ENCODE peak calls at places on chromosome 19, in six cellular contexts. One of them, this sample, is unnamed.

GRCh38 chr19:4077800-4078683 is 11.3 kb upstream of the ZBTB7A start:
- DNase-seq in H9: no peak
- DNase-seq in mammary epithelial cell: no peak
- DNase-seq in GM12878: no peak
- DNase-seq in neural progenitor cell: no peak
- DNase-seq in neuronal stem cell: no peak
- DNase-seq in this sample: peak

GRCh38 chr19:23515551-23515950 is 120.3 kb upstream of the ZNF91 start:
- DNase-seq in H9: no peak
- DNase-seq in mammary epithelial cell: no peak
- DNase-seq in GM12878: no peak
- DNase-seq in neural progenitor cell: no peak
- DNase-seq in neuronal stem cell: no peak
- DNase-seq in this sample: no peak

GRCh38 chr19:16041571-16042386 is 34.5 kb upstream of the TPM4 start:
- DNase-seq in H9: peak
- DNase-seq in mammary epithelial cell: peak
- DNase-seq in GM12878: no peak
- DNase-seq in neural progenitor cell: peak
- DNase-seq in neuronal stem cell: peak
- DNase-seq in this sample: peak

GRCh38 chr19:38277969-38278680 is 13.8 kb downstream of the SPINT2 start:
- DNase-seq in H9: no peak
- DNase-seq in mammary epithelial cell: no peak
- DNase-seq in GM12878: no peak
- DNase-seq in neural progenitor cell: no peak
- DNase-seq in neuronal stem cell: no peak
- DNase-seq in this sample: no peak

GRCh38 chr19:49421878-49422202 is 1.4 kb downstream of the PTH2 start:
- DNase-seq in H9: no peak
- DNase-seq in mammary epithelial cell: no peak
- DNase-seq in GM12878: no peak
- DNase-seq in neural progenitor cell: no peak
- DNase-seq in neuronal stem cell: no peak
- DNase-seq in this sample: no peak

GRCh38 chr19:55703790-55704215 is 28.8 kb downstream of the EPN1 start:
- DNase-seq in H9: peak
- DNase-seq in mammary epithelial cell: no peak
- DNase-seq in GM12878: no peak
- DNase-seq in neural progenitor cell: peak
- DNase-seq in neuronal stem cell: no peak
- DNase-seq in this sample: peak

GRCh38 chr19:49436381-49437017 is 4.8 kb downstream of the SLC17A7 start:
- DNase-seq in H9: peak
- DNase-seq in mammary epithelial cell: no peak
- DNase-seq in GM12878: no peak
- DNase-seq in neural progenitor cell: peak
- DNase-seq in neuronal stem cell: no peak
- DNase-seq in this sample: no peak

GRCh38 chr19:18789883-18790565 is 1.1 kb downstream of the COMP start:
- DNase-seq in H9: peak
- DNase-seq in mammary epithelial cell: no peak
- DNase-seq in GM12878: no peak
- DNase-seq in neural progenitor cell: peak
- DNase-seq in neuronal stem cell: no peak
- DNase-seq in this sample: peak

GRCh38 chr19:55647732-55648656 is at the start of gene CCDC106:
- DNase-seq in H9: peak
- DNase-seq in mammary epithelial cell: peak
- DNase-seq in GM12878: no peak
- DNase-seq in neural progenitor cell: peak
- DNase-seq in neuronal stem cell: peak
- DNase-seq in this sample: peak

GRCh38 chr19:2167896-2168618 is 4.3 kb downstream of the DOT1L start:
- DNase-seq in H9: no peak
- DNase-seq in mammary epithelial cell: peak
- DNase-seq in GM12878: peak
- DNase-seq in neural progenitor cell: no peak
- DNase-seq in neuronal stem cell: no peak
- DNase-seq in this sample: peak

GRCh38 chr19:34734601-34735103 is 609 bp downstream of the ZNF181 start:
- DNase-seq in H9: no peak
- DNase-seq in mammary epithelial cell: no peak
- DNase-seq in GM12878: no peak
- DNase-seq in neural progenitor cell: peak
- DNase-seq in neuronal stem cell: no peak
- DNase-seq in this sample: no peak

GRCh38 chr19:1469936-1470863 is 8.8 kb downstream of the C19orf25 start:
- DNase-seq in H9: peak
- DNase-seq in mammary epithelial cell: no peak
- DNase-seq in GM12878: no peak
- DNase-seq in neural progenitor cell: peak
- DNase-seq in neuronal stem cell: peak
- DNase-seq in this sample: no peak

GRCh38 chr19:48061401-48062344 is 17.8 kb upstream of the CABP5 start:
- DNase-seq in H9: peak
- DNase-seq in mammary epithelial cell: no peak
- DNase-seq in GM12878: no peak
- DNase-seq in neural progenitor cell: no peak
- DNase-seq in neuronal stem cell: no peak
- DNase-seq in this sample: no peak

GRCh38 chr19:4037301-4037949 is 29.3 kb downstream of the ZBTB7A start:
- DNase-seq in H9: no peak
- DNase-seq in mammary epithelial cell: no peak
- DNase-seq in GM12878: no peak
- DNase-seq in neural progenitor cell: no peak
- DNase-seq in neuronal stem cell: no peak
- DNase-seq in this sample: no peak

GRCh38 chr19:29245221-29245620 is 32.3 kb upstream of the UQCRFS1 start:
- DNase-seq in H9: no peak
- DNase-seq in mammary epithelial cell: no peak
- DNase-seq in GM12878: no peak
- DNase-seq in neural progenitor cell: no peak
- DNase-seq in neuronal stem cell: no peak
- DNase-seq in this sample: no peak

GRCh38 chr19:48878219-48879024 is 6.2 kb downstream of the PPP1R15A start:
- DNase-seq in H9: no peak
- DNase-seq in mammary epithelial cell: peak
- DNase-seq in GM12878: no peak
- DNase-seq in neural progenitor cell: no peak
- DNase-seq in neuronal stem cell: no peak
- DNase-seq in this sample: peak

GRCh38 chr19:40237791-40238190 is 11.3 kb upstream of the CCNP start:
- DNase-seq in H9: no peak
- DNase-seq in mammary epithelial cell: no peak
- DNase-seq in GM12878: no peak
- DNase-seq in neural progenitor cell: no peak
- DNase-seq in neuronal stem cell: no peak
- DNase-seq in this sample: no peak

GRCh38 chr19:751501-752341 is 809 bp downstream of the MISP start:
- DNase-seq in H9: peak
- DNase-seq in mammary epithelial cell: peak
- DNase-seq in GM12878: no peak
- DNase-seq in neural progenitor cell: no peak
- DNase-seq in neuronal stem cell: no peak
- DNase-seq in this sample: peak

GRCh38 chr19:35641515-35642151 is at the start of gene ETV2:
- DNase-seq in H9: peak
- DNase-seq in mammary epithelial cell: no peak
- DNase-seq in GM12878: no peak
- DNase-seq in neural progenitor cell: peak
- DNase-seq in neuronal stem cell: no peak
- DNase-seq in this sample: peak

GRCh38 chr19:19121371-19121770 is 16.9 kb downstream of the TMEM161A start:
- DNase-seq in H9: no peak
- DNase-seq in mammary epithelial cell: no peak
- DNase-seq in GM12878: no peak
- DNase-seq in neural progenitor cell: no peak
- DNase-seq in neuronal stem cell: no peak
- DNase-seq in this sample: no peak

GRCh38 chr19:4030981-4031380 is 23.4 kb downstream of the PIAS4 start:
- DNase-seq in H9: no peak
- DNase-seq in mammary epithelial cell: no peak
- DNase-seq in GM12878: no peak
- DNase-seq in neural progenitor cell: no peak
- DNase-seq in neuronal stem cell: no peak
- DNase-seq in this sample: no peak

GRCh38 chr19:33905937-33906577 is 109.4 kb downstream of the KCTD15 start:
- DNase-seq in H9: peak
- DNase-seq in mammary epithelial cell: peak
- DNase-seq in GM12878: no peak
- DNase-seq in neural progenitor cell: peak
- DNase-seq in neuronal stem cell: peak
- DNase-seq in this sample: peak

GRCh38 chr19:55585658-55586339 is 5.2 kb upstream of the ZNF579 start:
- DNase-seq in H9: peak
- DNase-seq in mammary epithelial cell: no peak
- DNase-seq in GM12878: no peak
- DNase-seq in neural progenitor cell: peak
- DNase-seq in neuronal stem cell: peak
- DNase-seq in this sample: peak

GRCh38 chr19:41299046-41299754 is 10.8 kb upstream of the CCDC97 start:
- DNase-seq in H9: no peak
- DNase-seq in mammary epithelial cell: no peak
- DNase-seq in GM12878: no peak
- DNase-seq in neural progenitor cell: no peak
- DNase-seq in neuronal stem cell: no peak
- DNase-seq in this sample: no peak

GRCh38 chr19:41296323-41296935 is 13.5 kb upstream of the CCDC97 start:
- DNase-seq in H9: no peak
- DNase-seq in mammary epithelial cell: peak
- DNase-seq in GM12878: no peak
- DNase-seq in neural progenitor cell: no peak
- DNase-seq in neuronal stem cell: no peak
- DNase-seq in this sample: no peak

GRCh38 chr19:41299755-41300089 is 10.2 kb upstream of the CCDC97 start:
- DNase-seq in H9: no peak
- DNase-seq in mammary epithelial cell: no peak
- DNase-seq in GM12878: no peak
- DNase-seq in neural progenitor cell: no peak
- DNase-seq in neuronal stem cell: no peak
- DNase-seq in this sample: peak

GRCh38 chr19:41297628-41298326 is 12.2 kb upstream of the CCDC97 start:
- DNase-seq in H9: no peak
- DNase-seq in mammary epithelial cell: no peak
- DNase-seq in GM12878: peak
- DNase-seq in neural progenitor cell: no peak
- DNase-seq in neuronal stem cell: no peak
- DNase-seq in this sample: no peak

DNA sequence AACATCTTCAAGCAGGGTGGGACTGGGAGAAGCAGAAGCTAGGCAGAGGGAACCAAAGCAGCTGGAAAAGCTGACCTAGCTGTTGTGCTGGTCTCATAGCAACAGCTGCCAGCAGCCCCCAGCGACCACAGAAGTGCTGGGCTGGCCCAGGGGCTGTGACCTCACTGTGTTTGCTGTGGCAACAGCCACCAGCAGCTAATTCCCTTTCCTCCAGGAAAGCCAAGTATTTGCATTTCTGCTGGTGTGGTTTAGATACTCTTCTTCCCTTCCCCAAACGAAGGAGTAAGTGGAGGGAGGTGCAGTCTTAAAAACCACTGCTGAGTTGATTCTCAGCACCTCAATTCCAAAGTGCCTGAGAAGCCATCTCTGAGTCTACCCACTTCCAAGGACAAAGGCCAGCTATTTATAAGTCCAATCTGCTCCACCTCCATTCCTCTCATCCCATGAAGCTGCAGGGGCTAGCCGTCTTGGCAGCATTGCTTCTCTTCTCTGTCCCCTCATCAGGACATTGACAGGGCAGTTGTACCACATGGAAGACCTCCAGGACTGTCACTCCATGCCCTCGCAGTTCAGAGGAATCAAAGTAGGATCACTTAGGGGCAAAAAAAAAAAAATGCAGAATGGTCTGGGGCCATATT is 11.5 kb upstream of the CCDC97 start:
- DNase-seq in H9: no peak
- DNase-seq in mammary epithelial cell: peak
- DNase-seq in GM12878: no peak
- DNase-seq in neural progenitor cell: no peak
- DNase-seq in neuronal stem cell: no peak
- DNase-seq in this sample: peak
- H3K9ac ChIP-seq in H9: no peak
- H3K9ac ChIP-seq in mammary epithelial cell: no peak
- H3K9ac ChIP-seq in GM12878: peak
- H3K9ac ChIP-seq in neural progenitor cell: no peak
- H3K9ac ChIP-seq in neuronal stem cell: no peak
- H3K9ac ChIP-seq in this sample: peak

DNA sequence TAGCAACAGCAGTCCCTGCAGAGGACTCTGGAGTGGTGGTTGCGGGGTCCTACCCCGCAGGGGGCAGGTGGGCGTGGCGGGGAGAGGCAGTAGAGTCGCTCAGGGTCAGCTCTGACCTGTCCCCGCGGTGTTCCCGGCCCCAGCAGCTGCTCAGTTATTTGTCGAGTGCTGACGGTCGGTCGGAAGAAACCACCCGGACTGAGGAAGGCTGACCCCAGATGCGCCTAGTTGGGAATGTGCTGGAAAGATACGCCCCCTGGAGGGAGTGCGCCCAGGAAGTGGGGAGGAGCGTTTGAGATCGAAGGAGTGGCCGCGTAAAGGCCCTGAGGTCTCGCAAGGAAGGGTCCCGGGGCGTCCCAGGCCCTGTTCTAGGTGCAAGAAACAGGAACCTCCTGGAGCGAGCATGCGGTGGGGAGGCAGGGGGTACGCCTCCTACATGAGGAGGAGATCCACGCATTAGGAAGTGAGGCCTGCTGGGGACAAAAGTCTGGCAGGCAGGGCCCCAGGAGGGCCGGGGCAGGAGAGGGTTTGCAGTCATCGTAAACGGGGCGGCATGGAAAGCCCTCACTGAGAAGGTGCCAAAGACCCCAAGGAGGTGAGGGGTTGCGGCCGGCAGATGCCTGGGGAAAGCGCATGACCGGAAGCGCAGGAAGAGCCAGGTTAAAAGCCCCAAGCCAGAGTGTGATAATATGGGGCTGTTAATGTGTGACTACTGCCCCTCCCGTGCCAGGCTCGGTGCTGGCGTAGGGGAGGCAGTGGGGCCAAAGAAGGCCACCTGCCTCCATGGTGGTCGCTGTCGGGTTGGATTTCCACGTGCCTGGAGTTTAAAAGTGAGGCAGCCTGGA is 9.1 kb downstream of the CCDC8 start:
- DNase-seq in H9: peak
- DNase-seq in mammary epithelial cell: no peak
- DNase-seq in GM12878: no peak
- DNase-seq in neural progenitor cell: peak
- DNase-seq in neuronal stem cell: no peak
- DNase-seq in this sample: no peak
- H3K9ac ChIP-seq in H9: no peak
- H3K9ac ChIP-seq in mammary epithelial cell: no peak
- H3K9ac ChIP-seq in GM12878: no peak
- H3K9ac ChIP-seq in neural progenitor cell: no peak
- H3K9ac ChIP-seq in neuronal stem cell: peak
- H3K9ac ChIP-seq in this sample: peak

GRCh38 chr19:8393871-8394250 is 3.7 kb downstream of the RAB11B start:
- DNase-seq in H9: no peak
- DNase-seq in mammary epithelial cell: no peak
- DNase-seq in GM12878: no peak
- DNase-seq in neural progenitor cell: no peak
- DNase-seq in neuronal stem cell: no peak
- DNase-seq in this sample: no peak
- H3K9ac ChIP-seq in H9: no peak
- H3K9ac ChIP-seq in mammary epithelial cell: no peak
- H3K9ac ChIP-seq in GM12878: no peak
- H3K9ac ChIP-seq in neural progenitor cell: peak
- H3K9ac ChIP-seq in neuronal stem cell: no peak
- H3K9ac ChIP-seq in this sample: peak

GRCh38 chr19:31781542-31781941 is 432.3 kb upstream of the TSHZ3 start:
- DNase-seq in H9: no peak
- DNase-seq in mammary epithelial cell: no peak
- DNase-seq in GM12878: no peak
- DNase-seq in neural progenitor cell: no peak
- DNase-seq in neuronal stem cell: no peak
- DNase-seq in this sample: no peak
- H3K9ac ChIP-seq in H9: no peak
- H3K9ac ChIP-seq in mammary epithelial cell: no peak
- H3K9ac ChIP-seq in GM12878: no peak
- H3K9ac ChIP-seq in neural progenitor cell: no peak
- H3K9ac ChIP-seq in neuronal stem cell: no peak
- H3K9ac ChIP-seq in this sample: no peak